ENCODE peak calls at places on chromosomes 6 and 20, in five cellular contexts. H is EL; R is Jurkat, Clone E6-1; N is posterior vena cava; Z is KG1. I is an unnamed sample.

GRCh38 chr6:26554669-26555504 is 16.7 kb downstream of the HMGN4 start:
- DNase-seq in H (peak; percentile 84), R (peak; percentile 73), N (no peak), Z (peak; percentile 54), I (no peak)

GRCh38 chr20:38723069-38723981 is 961 bp upstream of the SLC32A1 start:
- DNase-seq in H (peak; percentile 25), R (peak; percentile 42), N (no peak), Z (no peak), I (no peak)

GRCh38 chr6:80454661-80455365 is 348.3 kb downstream of the BCKDHB start:
- DNase-seq in H (peak; percentile 43), R (no peak), N (no peak), Z (no peak), I (no peak)

GRCh38 chr6:37894585-37894984 is 75.1 kb downstream of the ZFAND3 start:
- DNase-seq in H (no peak), R (no peak), N (no peak), Z (no peak), I (no peak)

GRCh38 chr6:71394001-71394432 is 105.4 kb downstream of the OGFRL1 start:
- DNase-seq in H (peak; percentile 85), R (no peak), N (no peak), Z (no peak), I (no peak)

GRCh38 chr6:143034689-143035334 is 25.9 kb upstream of the AIG1 start:
- DNase-seq in H (no peak), R (no peak), N (no peak), Z (no peak), I (no peak)

GRCh38 chr6:29926081-29926794 is 16.1 kb upstream of the HLA-A start:
- DNase-seq in H (no peak), R (no peak), N (peak; percentile 83), Z (no peak), I (no peak)

GRCh38 chr6:168865-169455 is 123.3 kb upstream of the DUSP22 start:
- DNase-seq in H (peak; percentile 43), R (peak; percentile 45), N (no peak), Z (peak; percentile 45), I (no peak)

GRCh38 chr6:30626484-30627366 is at the start of gene ATAT1:
- DNase-seq in H (peak; percentile 81), R (peak; percentile 70), N (peak; percentile 97), Z (peak; percentile 59), I (peak; percentile 95)

GRCh38 chr6:5067305-5067704 is 17.8 kb upstream of the PPP1R3G start:
- DNase-seq in H (no peak), R (no peak), N (no peak), Z (no peak), I (no peak)

GRCh38 chr20:35176132-35176531 is 4.3 kb downstream of the PROCR start:
- DNase-seq in H (no peak), R (no peak), N (no peak), Z (no peak), I (no peak)

GRCh38 chr6:163571730-163572129 is 157.2 kb downstream of the QKI start:
- DNase-seq in H (no peak), R (no peak), N (no peak), Z (no peak), I (no peak)

GRCh38 chr6:56226946-56227879 is 20.2 kb downstream of the COL21A1 start:
- DNase-seq in H (peak; percentile 40), R (no peak), N (no peak), Z (no peak), I (no peak)

GRCh38 chr20:25254986-25255680 is 7.2 kb downstream of the PYGB start:
- DNase-seq in H (no peak), R (no peak), N (peak; percentile 73), Z (no peak), I (peak; percentile 83)

GRCh38 chr6:111614833-111615582 is 9.3 kb upstream of the TRAF3IP2 start:
- DNase-seq in H (no peak), R (no peak), N (no peak), Z (no peak), I (no peak)

GRCh38 chr6:23637296-23637695 is 488.7 kb upstream of the NRSN1 start:
- DNase-seq in H (no peak), R (no peak), N (no peak), Z (no peak), I (no peak)

GRCh38 chr6:52547647-52548352 is 29.1 kb downstream of the TRAM2 start:
- DNase-seq in H (peak; percentile 88), R (no peak), N (no peak), Z (no peak), I (no peak)

GRCh38 chr6:33746036-33746600 is 587 bp downstream of the IP6K3 start:
- DNase-seq in H (peak; percentile 87), R (no peak), N (no peak), Z (no peak), I (peak; percentile 85)

GRCh38 chr6:48985025-48985424 is 478.0 kb downstream of the MMUT start:
- DNase-seq in H (peak; percentile 31), R (no peak), N (no peak), Z (no peak), I (no peak)

GRCh38 chr6:9516207-9516606 is 898.7 kb downstream of the TFAP2A start:
- DNase-seq in H (peak; percentile 95), R (no peak), N (no peak), Z (no peak), I (no peak)

GRCh38 chr6:137893726-137894125 is 26.7 kb downstream of the TNFAIP3 start:
- DNase-seq in H (peak; percentile 51), R (no peak), N (no peak), Z (no peak), I (no peak)

GRCh38 chr20:47008842-47009518 is 114.3 kb downstream of the EYA2 start:
- DNase-seq in H (no peak), R (no peak), N (no peak), Z (no peak), I (peak; percentile 5)

GRCh38 chr6:24228681-24229255 is 102.8 kb downstream of the NRSN1 start:
- DNase-seq in H (peak; percentile 80), R (no peak), N (no peak), Z (no peak), I (no peak)

GRCh38 chr6:17281497-17282481 is 628 bp downstream of the RBM24 start:
- DNase-seq in H (peak; percentile 61), R (no peak), N (peak; percentile 83), Z (no peak), I (no peak)